ENCODE peak calls at places on chromosomes 7 and 10, in eight cellular contexts. K, P, L, Q, G, U, E and X are unnamed samples.

GRCh38 chr10:56653289-56653688 is 292.2 kb upstream of the ZWINT start:
- DNase-seq in E (no peak), K (no peak), U (no peak), Q (no peak), L (no peak), G (no peak), P (no peak), X (no peak)

GRCh38 chr10:103739039-103739764 is 116.2 kb downstream of the SH3PXD2A start:
- DNase-seq in U (no peak), K (peak; percentile 61), P (peak; percentile 94), Q (peak; percentile 70), E (no peak), G (no peak), L (no peak), X (no peak)

GRCh38 chr7:88357794-88358533 is 51.3 kb upstream of the STEAP4 start:
- DNase-seq in G (no peak), L (peak; percentile 64), K (no peak), P (peak; percentile 69), E (no peak), Q (no peak), U (no peak), X (no peak)

GRCh38 chr7:137454169-137455166 is 110.9 kb upstream of the PTN start:
- DNase-seq in U (no peak), E (no peak), P (peak; percentile 61), K (peak; percentile 38), G (no peak), L (peak; percentile 49), Q (peak; percentile 50), X (no peak)

GRCh38 chr10:3805791-3806381 is 20.9 kb upstream of the KLF6 start:
- DNase-seq in L (no peak), G (peak; percentile 53), U (no peak), K (no peak), P (peak; percentile 60), E (peak; percentile 59), Q (no peak), X (peak; percentile 54)

GRCh38 chr7:66735154-66735553 is 5.4 kb upstream of the RABGEF1 start:
- DNase-seq in P (no peak), E (no peak), U (no peak), G (no peak), L (no peak), K (no peak), Q (no peak), X (no peak)

GRCh38 chr7:27141591-27142561 is 1.6 kb downstream of the HOXA5 start:
- DNase-seq in L (no peak), U (no peak), G (no peak), K (no peak), E (no peak), P (peak; percentile 87), Q (peak; percentile 73), X (no peak)

GRCh38 chr7:75042299-75042698 is 31.3 kb downstream of the RCC1L start:
- DNase-seq in U (no peak), P (no peak), G (no peak), E (no peak), K (no peak), Q (no peak), L (no peak), X (no peak)

GRCh38 chr10:110008518-110009339 is 945 bp downstream of the ADD3 start:
- DNase-seq in K (peak; percentile 29), U (no peak), Q (peak; percentile 21), P (peak; percentile 31), E (peak; percentile 24), G (peak; percentile 13), L (peak; percentile 42), X (peak; percentile 43)

GRCh38 chr7:133688483-133689239 is 435.8 kb downstream of the EXOC4 start:
- DNase-seq in U (no peak), K (no peak), P (no peak), E (no peak), Q (no peak), G (no peak), L (no peak), X (no peak)

GRCh38 chr7:29435167-29435566 is 128.5 kb upstream of the PRR15 start:
- DNase-seq in P (no peak), L (no peak), E (no peak), K (no peak), G (no peak), Q (no peak), U (no peak), X (no peak)

GRCh38 chr10:42776681-42777080 is 5.9 kb upstream of the BMS1 start:
- DNase-seq in E (no peak), Q (no peak), P (no peak), L (no peak), G (no peak), K (no peak), U (no peak), X (no peak)

GRCh38 chr7:69395072-69395714 is 203.1 kb upstream of the AUTS2 start:
- DNase-seq in P (peak; percentile 42), Q (no peak), E (no peak), K (peak; percentile 11), U (no peak), G (no peak), L (no peak), X (no peak)

GRCh38 chr10:70308121-70309060 is 24.6 kb upstream of the NPFFR1 start:
- DNase-seq in K (no peak), Q (no peak), G (no peak), L (no peak), U (no peak), E (no peak), P (no peak), X (no peak)

GRCh38 chr7:69399038-69399800 is 199.1 kb upstream of the AUTS2 start:
- DNase-seq in Q (peak; percentile 22), P (no peak), L (no peak), U (no peak), E (no peak), G (no peak), K (no peak), X (no peak)

GRCh38 chr10:7667262-7668141 is 736 bp upstream of the ITIH5 start:
- DNase-seq in P (no peak), G (no peak), L (no peak), Q (peak; percentile 66), K (no peak), U (no peak), E (no peak), X (no peak)

GRCh38 chr7:144997516-144997915 is 161.7 kb upstream of the TPK1 start:
- DNase-seq in P (no peak), G (no peak), L (no peak), E (no peak), Q (no peak), U (no peak), K (no peak), X (no peak)

GRCh38 chr7:143345428-143345900 is 17.0 kb downstream of the FAM131B start:
- DNase-seq in L (no peak), Q (peak; percentile 88), U (no peak), P (peak; percentile 59), K (peak; percentile 67), E (peak; percentile 44), G (peak; percentile 51), X (peak; percentile 47)

GRCh38 chr7:102198557-102198956 is 88.1 kb upstream of the SH2B2 start:
- DNase-seq in P (no peak), E (no peak), K (no peak), Q (no peak), U (no peak), L (no peak), G (no peak), X (no peak)

GRCh38 chr7:142359694-142360279 is 101.9 kb upstream of the PRSS58 start:
- DNase-seq in U (no peak), L (no peak), Q (no peak), K (no peak), E (no peak), G (no peak), P (no peak), X (no peak)

GRCh38 chr7:1666779-1667565 is 3.1 kb upstream of the ELFN1 start:
- DNase-seq in Q (peak; percentile 52), G (no peak), E (no peak), K (no peak), L (no peak), P (no peak), U (no peak), X (no peak)

GRCh38 chr10:34145751-34146150 is 669.3 kb downstream of the PARD3 start:
- DNase-seq in G (no peak), L (no peak), Q (no peak), K (no peak), E (no peak), U (no peak), P (no peak), X (no peak)

GRCh38 chr10:131821378-131822012 is 79.3 kb upstream of the PPP2R2D start:
- DNase-seq in U (no peak), K (no peak), L (no peak), P (no peak), Q (no peak), E (no peak), G (no peak), X (no peak)

GRCh38 chr7:105791926-105792325 is 84.5 kb downstream of the ATXN7L1 start:
- DNase-seq in G (no peak), K (no peak), P (no peak), E (no peak), L (no peak), Q (no peak), U (no peak), X (no peak)

GRCh38 chr7:48139461-48139860 is 31.8 kb upstream of the ABCA13 start:
- DNase-seq in U (no peak), K (no peak), L (peak; percentile 52), G (no peak), E (no peak), Q (peak; percentile 33), P (peak; percentile 40), X (no peak)